ENCODE peak calls at places on chromosome 14, in six cellular contexts. G is transverse colon, W is thyroid gland, M is endothelial cell of umbilical vein, H is stomach, S is uterus. E is an unnamed sample. For H3K36me3 and H3K4me1, the result is how much of the 10 kb centered on the place peaks cover.

GRCh38 chr14:94363171-94363624 is 25.2 kb downstream of the SERPINA1 start:
- DNase-seq in G (no peak), M (no peak), W (no peak), S (no peak), H (no peak), E (no peak)

GRCh38 chr14:46571970-46572369 is 79.6 kb downstream of the RPL10L start:
- DNase-seq in G (no peak), M (peak), W (no peak), S (no peak), H (no peak), E (no peak)

GRCh38 chr14:85519661-85520305 is 10.2 kb upstream of the FLRT2 start:
- DNase-seq in S (no peak), M (no peak), W (no peak), H (no peak), G (no peak), E (no peak)

GRCh38 chr14:100076133-100076532 is 10.9 kb downstream of the EVL start:
- DNase-seq in S (no peak), G (no peak), M (no peak), W (no peak), H (no peak), E (no peak)

GRCh38 chr14:72463291-72463866 is 430.5 kb downstream of the DPF3 start:
- DNase-seq in G (no peak), S (no peak), H (no peak), M (no peak), W (no peak), E (no peak)

GRCh38 chr14:105145381-105146180 is 23.0 kb downstream of the JAG2 start:
- DNase-seq in S (no peak), M (no peak), W (no peak), G (no peak), H (no peak), E (no peak)

GRCh38 chr14:88791629-88792571 is 853 bp downstream of the EML5 start:
- DNase-seq in H (peak), S (peak), W (peak), M (no peak), G (peak), E (peak)

GRCh38 chr14:93894992-93895391 is 32.2 kb upstream of the FAM181A start:
- DNase-seq in S (no peak), H (no peak), W (no peak), M (no peak), G (no peak), E (no peak)

GRCh38 chr14:88270781-88271180 is 52.3 kb downstream of the KCNK10 start:
- DNase-seq in H (peak), M (no peak), S (no peak), G (peak), W (no peak), E (peak)

GRCh38 chr14:105329411-105330200 is 15.1 kb downstream of the PACS2 start:
- DNase-seq in G (no peak), H (no peak), M (no peak), W (no peak), S (no peak), E (no peak)

GRCh38 chr14:65336191-65336591 is 76.3 kb upstream of the FUT8 start:
- DNase-seq in G (no peak), W (no peak), H (no peak), S (no peak), M (no peak), E (no peak)
- TF ChIP-seq POLR2A in G (no peak), W (no peak), H (no peak), S (no peak), M (no peak), E (no peak)

GRCh38 chr14:31106768-31107167 is 80.6 kb upstream of the STRN3 start:
- DNase-seq in S (no peak), H (no peak), W (no peak), M (no peak), G (no peak), E (no peak)
- H3K36me3 ChIP-seq in S (under half), H (half or more), W (half or more), M (under half), G (half or more), E (under half)

GRCh38 chr14:95534299-95535225 is at the start of gene GLRX5:
- DNase-seq in M (peak), W (peak), S (peak), G (peak), H (peak), E (peak)
- H3K4me1 ChIP-seq in M (half or more), W (under half), S (under half), G (under half), H (half or more), E (half or more)

DNA sequence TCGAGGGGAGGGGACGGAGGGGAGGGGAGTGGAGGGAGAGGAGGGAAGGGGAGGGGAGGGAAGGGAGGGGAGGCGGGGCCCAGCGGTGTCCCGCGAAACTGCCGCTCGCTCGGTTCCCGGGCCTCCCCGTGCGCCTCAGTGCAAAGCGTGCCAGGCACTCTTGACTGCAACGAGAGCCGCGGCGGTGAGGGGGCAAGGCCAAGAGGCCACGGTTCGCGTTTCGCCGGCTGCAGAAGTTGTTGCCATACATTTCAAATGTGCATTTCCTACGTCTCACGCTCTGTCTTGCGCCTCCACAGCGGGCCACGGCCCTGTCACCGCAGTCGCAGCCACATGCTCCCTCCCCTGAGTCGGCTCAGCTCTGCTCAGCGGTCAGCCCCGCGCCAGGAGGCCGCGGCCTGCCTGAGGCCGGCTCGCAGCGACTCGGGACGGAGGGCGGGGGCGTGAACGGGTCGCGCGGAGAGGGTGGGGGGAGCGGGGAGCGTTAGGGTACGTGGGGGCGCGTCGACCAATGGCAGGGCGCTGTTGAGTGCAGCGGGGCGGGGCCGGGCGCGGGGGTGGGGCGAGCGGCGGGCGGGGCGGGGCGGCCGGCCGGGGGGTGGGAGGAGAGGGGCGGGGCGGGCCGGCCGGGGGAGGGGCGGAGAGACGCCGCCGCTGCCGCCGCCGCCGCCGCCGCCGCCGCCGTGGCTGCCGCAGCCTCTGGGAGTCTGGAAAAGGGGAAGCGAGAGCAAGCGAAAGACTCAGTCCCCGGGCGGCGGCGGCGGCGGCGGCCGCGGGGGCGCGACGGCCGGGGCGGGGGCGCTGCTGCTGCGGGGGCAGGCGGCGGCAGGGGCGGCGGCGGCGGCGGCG is at the start of gene PPP2R5C:
- DNase-seq in W (peak), H (peak), S (peak), M (peak), G (peak), E (peak)
- TF ChIP-seq POLR2A in W (no peak), H (no peak), S (peak), M (no peak), G (peak), E (peak)

GRCh38 chr14:64174922-64175782 is 119.0 kb downstream of the ESR2 start:
- DNase-seq in S (no peak), W (no peak), H (no peak), M (no peak), G (no peak), E (no peak)
- H3K36me3 ChIP-seq in S (under half), W (under half), H (half or more), M (under half), G (half or more), E (under half)

GRCh38 chr14:68520637-68521556 is 272.0 kb downstream of the ZFP36L1 start:
- DNase-seq in H (peak), S (no peak), G (peak), W (peak), M (no peak), E (peak)
- H3K4me1 ChIP-seq in H (half or more), S (under half), G (under half), W (half or more), M (under half), E (half or more)

GRCh38 chr14:63644741-63645140 is 3.1 kb upstream of the WDR89 start:
- DNase-seq in W (no peak), S (no peak), G (no peak), M (no peak), H (no peak), E (no peak)
- TF ChIP-seq POLR2A in W (no peak), S (no peak), G (no peak), M (no peak), H (no peak), E (no peak)